ENCODE peak calls at places on chromosomes 3 and 15, in seven cellular contexts. Y, Q, E, S, M, H and T are unnamed samples.

GRCh38 chr3:185982632-185983031 is 44.8 kb upstream of the TRA2B start:
- DNase-seq in Y (no peak), Q (no peak), E (no peak), S (no peak), M (no peak), H (no peak), T (no peak)

GRCh38 chr15:84799511-84800187 is 17.5 kb upstream of the ALPK3 start:
- DNase-seq in Y (no peak), Q (no peak), E (peak; percentile 46), S (no peak), M (no peak), H (no peak), T (no peak)

GRCh38 chr15:82847703-82848102 is 38.3 kb downstream of the WHAMM start:
- DNase-seq in Y (no peak), Q (no peak), E (no peak), S (no peak), M (no peak), H (no peak), T (no peak)

GRCh38 chr3:101778385-101779046 is 495 bp upstream of the NXPE3 start:
- DNase-seq in Y (no peak), Q (no peak), E (no peak), S (no peak), M (no peak), H (no peak), T (no peak)

GRCh38 chr3:81326245-81326644 is 435.2 kb downstream of the GBE1 start:
- DNase-seq in Y (no peak), Q (no peak), E (no peak), S (no peak), M (no peak), H (no peak), T (no peak)

GRCh38 chr3:45988804-45989203 is 6.8 kb downstream of the FYCO1 start:
- DNase-seq in Y (no peak), Q (no peak), E (no peak), S (peak; percentile 79), M (no peak), H (no peak), T (peak; percentile 96)

GRCh38 chr3:72270072-72270611 is 485.2 kb upstream of the PROK2 start:
- DNase-seq in Y (no peak), Q (peak; percentile 86), E (peak; percentile 94), S (peak; percentile 97), M (no peak), H (peak; percentile 97), T (peak; percentile 69)

GRCh38 chr3:10981961-10982360 is 10.6 kb upstream of the SLC6A1 start:
- DNase-seq in Y (no peak), Q (no peak), E (no peak), S (peak; percentile 39), M (no peak), H (no peak), T (peak; percentile 58)

GRCh38 chr15:38187646-38188313 is 64.9 kb upstream of the SPRED1 start:
- DNase-seq in Y (no peak), Q (no peak), E (no peak), S (no peak), M (no peak), H (no peak), T (no peak)

GRCh38 chr3:10928396-10928960 is 64.1 kb upstream of the SLC6A1 start:
- DNase-seq in Y (no peak), Q (no peak), E (no peak), S (no peak), M (no peak), H (peak; percentile 34), T (no peak)

GRCh38 chr15:51094606-51095569 is at the start of gene TNFAIP8L3:
- DNase-seq in Y (no peak), Q (peak; percentile 48), E (no peak), S (peak; percentile 56), M (no peak), H (peak; percentile 75), T (no peak)

GRCh38 chr3:31546152-31546551 is 13.4 kb downstream of the STT3B start:
- DNase-seq in Y (no peak), Q (no peak), E (no peak), S (peak; percentile 15), M (no peak), H (no peak), T (no peak)

GRCh38 chr3:73586190-73586589 is 38.6 kb downstream of the PDZRN3 start:
- DNase-seq in Y (no peak), Q (no peak), E (no peak), S (no peak), M (no peak), H (no peak), T (no peak)

GRCh38 chr3:13818919-13819318 is 61.0 kb downstream of the WNT7A start:
- DNase-seq in Y (no peak), Q (no peak), E (no peak), S (no peak), M (no peak), H (no peak), T (no peak)

GRCh38 chr15:39582977-39583585 is 2.2 kb downstream of the THBS1 start:
- DNase-seq in Y (no peak), Q (no peak), E (no peak), S (no peak), M (no peak), H (no peak), T (no peak)

GRCh38 chr15:39584662-39585393 is 3.9 kb downstream of the THBS1 start:
- DNase-seq in Y (no peak), Q (no peak), E (no peak), S (peak; percentile 58), M (no peak), H (no peak), T (peak; percentile 17)

GRCh38 chr15:39584266-39584659 is 3.4 kb downstream of the THBS1 start:
- DNase-seq in Y (no peak), Q (no peak), E (no peak), S (no peak), M (no peak), H (no peak), T (no peak)

GRCh38 chr15:39582286-39582976 is 1.6 kb downstream of the THBS1 start:
- DNase-seq in Y (no peak), Q (peak; percentile 61), E (no peak), S (peak; percentile 79), M (no peak), H (no peak), T (no peak)

DNA sequence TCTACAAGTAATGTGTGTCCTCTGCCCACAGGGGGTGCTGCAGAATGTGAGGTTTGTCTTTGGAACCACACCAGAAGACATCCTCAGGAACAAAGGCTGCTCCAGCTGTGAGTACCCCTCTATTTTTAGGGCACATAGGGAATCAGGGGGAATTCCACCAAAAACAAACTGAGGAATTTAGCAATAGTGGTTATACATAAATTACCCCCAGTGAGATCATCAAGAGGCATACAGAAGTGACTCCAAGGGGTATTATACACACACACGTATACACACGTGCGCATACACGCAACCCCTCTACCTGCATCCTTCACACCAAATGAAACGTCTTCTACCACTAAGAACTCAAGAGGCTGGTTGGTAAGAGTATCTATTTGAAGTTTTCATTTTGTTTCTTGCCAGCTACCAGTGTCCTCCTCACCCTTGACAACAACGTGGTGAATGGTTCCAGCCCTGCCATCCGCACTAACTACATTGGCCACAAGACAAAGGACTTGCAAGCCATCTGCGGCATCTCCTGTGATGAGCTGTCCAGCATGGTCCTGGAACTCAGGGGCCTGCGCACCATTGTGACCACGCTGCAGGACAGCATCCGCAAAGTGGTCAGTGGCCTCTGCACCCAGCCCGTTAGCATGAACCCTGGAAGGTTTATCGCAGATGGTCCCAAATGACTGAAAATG is 2.8 kb downstream of the THBS1 start:
- DNase-seq in Y (peak; percentile 45), Q (peak; percentile 85), E (no peak), S (peak; percentile 81), M (no peak), H (no peak), T (peak; percentile 39)
- H3K4me3 ChIP-seq in Y (no peak overlapping the region), Q (peak overlapping the region; percentile 62), E (no peak overlapping the region), S (peak overlapping the region; percentile 91), M (no peak overlapping the region), H (peak overlapping the region; percentile 69), T (no peak overlapping the region)

DNA sequence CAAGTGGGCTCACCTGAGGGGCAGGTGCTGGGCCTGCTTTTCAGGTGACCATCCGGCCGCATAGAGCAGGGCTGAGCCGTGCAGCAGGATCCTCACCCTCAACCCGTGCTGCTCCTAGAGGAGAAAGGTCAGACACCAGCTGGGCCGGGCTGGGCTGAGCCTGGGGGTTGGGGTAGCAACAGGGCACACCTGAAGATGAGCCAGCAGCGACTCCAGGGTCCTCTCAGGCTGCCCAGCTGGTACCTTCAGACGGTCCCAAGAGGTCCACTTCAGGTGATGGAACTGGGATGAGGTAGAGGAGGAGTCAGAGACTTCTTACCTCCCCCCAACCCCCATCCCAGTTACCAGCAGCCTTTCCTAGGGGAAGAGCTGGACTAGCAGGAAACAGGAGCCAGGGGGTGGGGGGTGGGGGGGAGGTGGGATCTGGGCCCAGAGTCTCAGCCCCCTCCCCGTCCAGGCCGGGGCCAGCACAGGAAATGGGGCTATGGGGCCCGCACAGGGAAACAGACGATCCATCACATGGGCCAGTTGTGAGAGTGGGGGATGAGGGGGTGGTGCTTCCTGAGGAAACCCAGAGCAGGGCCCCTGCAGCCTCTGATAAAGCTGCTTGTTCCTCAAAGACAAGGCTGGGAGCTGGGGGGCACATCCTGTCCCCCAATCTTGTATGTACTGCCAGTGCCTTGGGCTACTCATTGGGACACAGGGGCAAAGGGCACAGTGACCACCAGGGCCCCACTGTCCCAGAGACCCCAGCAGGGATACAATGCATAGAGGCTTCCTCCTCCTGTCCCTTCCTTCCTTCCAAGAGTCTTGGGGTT is 3.0 kb downstream of the INKA1 start:
- DNase-seq in Y (no peak), Q (peak; percentile 38), E (no peak), S (peak; percentile 88), M (no peak), H (no peak), T (no peak)
- H3K4me3 ChIP-seq in Y (no peak overlapping the region), Q (no peak overlapping the region), E (no peak overlapping the region), S (peak overlapping the region; percentile 82), M (no peak overlapping the region), H (no peak overlapping the region), T (no peak overlapping the region)

GRCh38 chr15:33057845-33058244 is 136.7 kb downstream of the FMN1 start:
- DNase-seq in Y (no peak), Q (no peak), E (no peak), S (no peak), M (no peak), H (no peak), T (no peak)

GRCh38 chr15:33055962-33056361 is 138.6 kb downstream of the FMN1 start:
- DNase-seq in Y (no peak), Q (no peak), E (no peak), S (no peak), M (no peak), H (no peak), T (no peak)

GRCh38 chr15:33064878-33065277 is 129.6 kb downstream of the FMN1 start:
- DNase-seq in Y (no peak), Q (no peak), E (no peak), S (peak; percentile 17), M (no peak), H (no peak), T (peak; percentile 42)

GRCh38 chr15:33059184-33059583 is 135.3 kb downstream of the FMN1 start:
- DNase-seq in Y (no peak), Q (no peak), E (no peak), S (peak; percentile 9), M (no peak), H (no peak), T (no peak)
- H3K4me3 ChIP-seq in Y (no peak overlapping the region), Q (no peak overlapping the region), E (no peak overlapping the region), S (no peak overlapping the region), M (no peak overlapping the region), H (no peak overlapping the region), T (no peak overlapping the region)

DNA sequence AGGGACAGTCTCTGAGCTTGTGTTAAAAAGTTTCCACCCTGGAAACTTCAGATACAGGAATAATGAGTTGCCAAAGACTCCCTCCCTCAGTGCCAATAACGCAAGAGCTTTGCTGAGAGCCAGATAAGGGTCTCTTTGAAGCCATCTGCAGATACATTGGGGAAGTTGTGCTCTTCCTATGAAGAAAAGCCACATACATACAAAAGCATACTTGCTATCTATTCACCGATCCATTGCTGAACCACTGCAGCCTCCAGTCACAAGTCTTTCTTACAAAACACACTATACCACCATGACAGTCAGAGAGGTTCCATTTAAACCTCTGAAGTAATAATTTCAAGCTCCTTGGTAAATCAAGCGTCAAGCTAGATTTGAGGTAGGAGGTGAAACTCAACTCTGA is 10.0 kb upstream of the RETNLB start:
- DNase-seq in Y (no peak), Q (no peak), E (no peak), S (no peak), M (no peak), H (no peak), T (no peak)
- H3K4me3 ChIP-seq in Y (no peak overlapping the region), Q (no peak overlapping the region), E (no peak overlapping the region), S (no peak overlapping the region), M (no peak overlapping the region), H (no peak overlapping the region), T (no peak overlapping the region)